ENCODE peak calls at places on chromosomes 3 and 15, in four cellular contexts. C is K562, M is SK-N-SH, V is HepG2. J is an unnamed sample.
A peak's percentile ranks its signal among the peaks of the same experiment; 100 is the strongest.

GRCh38 chr15:58551764-58552504 is 120.1 kb downstream of the LIPC start:
- DNase-seq in C (peak; percentile 42), V (peak; percentile 94), M (no peak), J (no peak)

GRCh38 chr15:69561071-69561784 is 108.6 kb downstream of the RPLP1 start:
- DNase-seq in C (no peak), M (peak; percentile 56), V (peak; percentile 80), J (no peak)

GRCh38 chr3:33994568-33994967 is 196.1 kb downstream of the PDCD6IP start:
- DNase-seq in M (no peak), C (no peak), V (no peak), J (no peak)

GRCh38 chr15:91224750-91225380 is 124.8 kb downstream of the SV2B start:
- DNase-seq in V (peak; percentile 25), M (peak; percentile 68), C (peak; percentile 60), J (no peak)

GRCh38 chr15:25185156-25185710 is 230.4 kb downstream of the SNRPN start:
- DNase-seq in V (no peak), M (no peak), C (no peak), J (no peak)

GRCh38 chr3:126180477-126181397 is at the start of gene ALDH1L1:
- DNase-seq in C (no peak), M (peak; percentile 76), V (peak; percentile 69), J (peak; percentile 77)

GRCh38 chr3:123678108-123678511 is 93.3 kb upstream of the HACD2 start:
- DNase-seq in V (no peak), C (no peak), M (no peak), J (no peak)

GRCh38 chr3:52359116-52359855 is 43.2 kb downstream of the DNAH1 start:
- DNase-seq in C (no peak), V (no peak), M (no peak), J (no peak)

GRCh38 chr3:117407317-117407716 is 697.7 kb downstream of the TUSC7 start:
- DNase-seq in V (peak; percentile 5), M (no peak), C (no peak), J (no peak)

GRCh38 chr3:72635551-72635950 is 212.7 kb downstream of the SHQ1 start:
- DNase-seq in V (no peak), C (no peak), M (no peak), J (no peak)

GRCh38 chr3:80688814-80689213 is 921.0 kb upstream of the ROBO1 start:
- DNase-seq in V (peak; percentile 19), M (peak; percentile 7), C (no peak), J (no peak)

GRCh38 chr15:36954486-36954885 is 145.9 kb downstream of the MEIS2 start:
- DNase-seq in C (no peak), M (no peak), V (no peak), J (no peak)

GRCh38 chr3:46690798-46691197 is 2.7 kb downstream of the ALS2CL start:
- DNase-seq in V (no peak), M (no peak), C (no peak), J (no peak)

GRCh38 chr3:107068980-107069379 is 308.3 kb upstream of the CCDC54 start:
- DNase-seq in M (no peak), V (no peak), C (no peak), J (no peak)

GRCh38 chr3:194267744-194268658 is 83.1 kb downstream of the CPN2 start:
- DNase-seq in C (no peak), M (no peak), V (peak; percentile 31), J (peak; percentile 4)
- TF ChIP-seq FOXJ3 in C (no peak), M (no peak), V (no peak), J (no peak)

GRCh38 chr3:127903596-127903995 is 11.4 kb upstream of the KBTBD12 start:
- DNase-seq in V (no peak), C (peak; percentile 21), M (no peak), J (no peak)
- TF ChIP-seq FOXJ3 in V (no peak), C (no peak), M (no peak), J (no peak)

GRCh38 chr3:114721864-114722263 is 425.2 kb downstream of the ZBTB20 start:
- DNase-seq in V (no peak), C (no peak), M (no peak), J (no peak)
- TF ChIP-seq FOXJ3 in V (no peak), C (no peak), M (no peak), J (no peak)

GRCh38 chr3:139374099-139374498 is 15.3 kb downstream of the COPB2 start:
- DNase-seq in V (no peak), C (no peak), M (no peak), J (no peak)
- TF ChIP-seq FOXJ3 in V (no peak), C (no peak), M (no peak), J (no peak)

DNA sequence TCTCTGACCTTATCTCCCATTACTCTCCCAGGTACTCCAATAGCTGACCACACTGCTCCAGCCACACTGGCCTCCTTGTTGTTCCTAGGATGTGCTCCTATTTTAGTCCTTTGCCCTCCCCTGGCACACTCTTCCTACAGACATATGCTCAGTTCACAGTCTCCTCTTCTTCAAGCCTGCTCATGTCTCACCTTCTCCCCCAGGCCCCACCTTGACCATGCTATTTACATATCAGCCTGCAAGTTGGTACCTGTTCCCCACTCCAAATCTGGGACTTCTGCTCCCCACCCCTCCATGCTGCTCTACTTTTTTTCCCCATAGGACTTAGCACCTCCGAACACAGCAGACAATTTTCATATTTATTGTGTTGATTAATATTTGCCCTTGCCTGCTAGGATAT is 84.9 kb upstream of the BCL6 start:
- DNase-seq in M (no peak), V (no peak), C (no peak), J (no peak)
- TF ChIP-seq FOXJ3 in M (no peak), V (no peak), C (no peak), J (no peak)

GRCh38 chr15:64426845-64427465 is 33.4 kb upstream of the ZNF609 start:
- DNase-seq in V (peak; percentile 12), M (no peak), C (no peak), J (no peak)
- TF ChIP-seq FOXJ3 in V (no peak), M (no peak), C (no peak), J (no peak)

GRCh38 chr3:186967686-186968085 is 37.4 kb downstream of the ST6GAL1 start:
- DNase-seq in M (no peak), C (no peak), V (no peak), J (no peak)

GRCh38 chr3:186966406-186966805 is 36.1 kb downstream of the ST6GAL1 start:
- DNase-seq in M (no peak), V (no peak), C (no peak), J (no peak)

GRCh38 chr3:186971578-186971977 is 41.3 kb downstream of the ST6GAL1 start:
- DNase-seq in C (no peak), M (no peak), V (no peak), J (no peak)

GRCh38 chr3:186973702-186974101 is 43.4 kb downstream of the ST6GAL1 start:
- DNase-seq in M (no peak), V (no peak), C (no peak), J (no peak)

GRCh38 chr3:186969607-186970006 is 39.3 kb downstream of the ST6GAL1 start:
- DNase-seq in C (no peak), M (no peak), V (no peak), J (no peak)
- TF ChIP-seq FOXJ3 in C (no peak), M (no peak), V (no peak), J (no peak)

GRCh38 chr3:48423883-48424695 is 5.8 kb downstream of the PLXNB1 start:
- DNase-seq in C (no peak), M (peak; percentile 32), V (no peak), J (no peak)

GRCh38 chr3:48422691-48423090 is 7.2 kb downstream of the PLXNB1 start:
- DNase-seq in V (no peak), M (no peak), C (no peak), J (no peak)

GRCh38 chr3:48422272-48422671 is 7.6 kb downstream of the PLXNB1 start:
- DNase-seq in V (no peak), C (no peak), M (no peak), J (no peak)

GRCh38 chr3:48425281-48425812 is 4.5 kb downstream of the PLXNB1 start:
- DNase-seq in V (no peak), C (no peak), M (peak; percentile 36), J (no peak)

DNA sequence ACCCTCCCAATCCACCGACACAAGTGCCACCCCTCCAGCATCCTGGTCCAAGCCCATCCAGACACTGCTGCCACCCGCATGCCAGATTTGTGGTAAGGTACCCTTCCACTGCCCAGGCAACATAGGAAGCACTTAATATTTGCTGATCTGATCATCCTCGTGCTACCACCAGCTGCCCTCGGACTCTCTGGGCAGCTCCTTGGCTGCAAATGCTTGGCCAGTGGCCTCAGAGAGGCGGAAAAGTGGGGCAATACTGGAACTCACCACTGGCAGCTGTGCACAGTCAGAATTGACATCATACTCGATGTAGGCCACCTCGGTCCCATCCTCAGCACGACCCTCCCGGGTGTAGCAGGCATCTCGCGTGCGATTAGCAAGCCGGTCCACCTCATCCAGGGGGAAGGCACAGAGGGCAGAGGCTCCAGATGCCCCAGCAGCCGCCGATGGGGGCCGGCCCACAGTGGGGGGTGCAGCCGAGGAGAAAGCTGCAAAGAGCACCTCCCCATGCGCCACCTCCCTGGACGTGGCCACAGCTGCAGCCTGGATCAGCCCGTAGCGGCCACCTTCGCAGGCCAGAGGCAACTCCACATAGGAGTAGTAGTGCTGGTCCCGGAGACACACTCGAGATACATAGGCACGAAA is 6.5 kb downstream of the PLXNB1 start:
- DNase-seq in M (no peak), C (no peak), V (no peak), J (no peak)
- TF ChIP-seq FOXJ3 in M (no peak), C (no peak), V (no peak), J (no peak)

GRCh38 chr15:67080900-67081431 is 15.6 kb downstream of the SMAD3 start:
- DNase-seq in M (no peak), C (peak; percentile 77), V (no peak), J (no peak)
- TF ChIP-seq FOXJ3 in M (no peak), C (no peak), V (no peak), J (no peak)

DNA sequence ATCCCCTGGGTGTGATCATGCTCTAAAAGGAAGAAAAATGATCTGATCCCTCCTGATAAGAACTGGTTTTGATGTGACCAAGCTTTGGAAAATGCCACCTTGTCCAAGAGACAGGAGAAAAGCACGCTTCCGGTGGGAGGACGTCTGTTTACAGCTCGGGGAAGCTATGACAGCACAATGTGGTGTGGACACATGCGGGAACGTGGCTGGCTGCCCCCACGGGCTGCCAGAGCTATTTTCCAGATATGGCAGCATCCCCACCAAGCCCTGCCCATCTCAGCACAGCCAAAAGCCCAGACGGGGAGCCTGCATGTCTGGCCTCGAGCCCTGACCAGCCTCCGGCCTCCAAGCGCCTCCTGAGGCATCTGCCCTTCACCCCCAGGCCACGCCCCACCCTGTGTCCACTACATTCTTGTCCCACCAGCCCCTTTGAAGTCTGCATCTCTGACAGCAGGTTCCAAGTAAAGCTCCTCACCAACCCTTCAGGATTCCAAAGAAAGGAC is 63.2 kb upstream of the HRH1 start:
- DNase-seq in M (no peak), C (no peak), V (no peak), J (no peak)
- TF ChIP-seq FOXJ3 in M (no peak), C (no peak), V (no peak), J (no peak)